ENCODE peak calls at places on chromosomes 5 and 9, in nine cellular contexts. E is psoas muscle; K is stimulated activated CD4-positive, alpha-beta T cell treated with anti-CD3 and anti-CD28 coated beads, Interleukin-15, amount 100 ng/mL, for 1 hour; B is central memory CD8-positive, alpha-beta T cell; A is T-cell; V is omental fat pad; W is effector memory CD8-positive, alpha-beta T cell; I is H9; O is left lung. U is an unnamed sample.

GRCh38 chr5:76305264-76305663 is 97.8 kb upstream of the IQGAP2 start:
- DNase-seq in E (no peak), K (no peak), B (no peak), A (no peak), V (no peak), W (no peak), I (no peak), O (no peak), U (no peak)

GRCh38 chr9:112838342-112838741 is 52.3 kb downstream of the SLC46A2 start:
- DNase-seq in E (no peak), K (no peak), B (no peak), A (no peak), V (no peak), W (no peak), I (no peak), O (no peak), U (no peak)

GRCh38 chr9:115630126-115630840 is 512.3 kb upstream of the TNC start:
- DNase-seq in E (no peak), K (no peak), B (no peak), A (no peak), V (no peak), W (no peak), I (no peak), O (no peak), U (no peak)

GRCh38 chr5:446066-446725 is 3.2 kb downstream of the EXOC3 start:
- DNase-seq in E (no peak), K (no peak), B (no peak), A (no peak), V (no peak), W (no peak), I (peak; percentile 12), O (no peak), U (no peak)

GRCh38 chr5:149217096-149217801 is 54.4 kb upstream of the AFAP1L1 start:
- DNase-seq in E (no peak), K (no peak), B (no peak), A (no peak), V (no peak), W (no peak), I (no peak), O (no peak), U (no peak)

GRCh38 chr9:456365-456764 is 241.7 kb downstream of the DOCK8 start:
- DNase-seq in E (no peak), K (no peak), B (no peak), A (no peak), V (no peak), W (no peak), I (no peak), O (no peak), U (peak; percentile 53)

GRCh38 chr5:105812356-105812755 is 1858.4 kb downstream of the EFNA5 start:
- DNase-seq in E (no peak), K (no peak), B (no peak), A (no peak), V (no peak), W (no peak), I (no peak), O (no peak), U (no peak)

GRCh38 chr9:89007568-89007967 is 16.3 kb downstream of the S1PR3 start:
- DNase-seq in E (no peak), K (no peak), B (no peak), A (no peak), V (no peak), W (no peak), I (no peak), O (no peak), U (no peak)

GRCh38 chr5:106637275-106637674 is 1033.5 kb downstream of the EFNA5 start:
- DNase-seq in E (no peak), K (no peak), B (no peak), A (no peak), V (no peak), W (no peak), I (no peak), O (no peak), U (no peak)

GRCh38 chr5:116045821-116046220 is 13.5 kb downstream of the ARL14EPL start:
- DNase-seq in E (no peak), K (no peak), B (no peak), A (no peak), V (no peak), W (no peak), I (no peak), O (no peak), U (no peak)

GRCh38 chr9:116395409-116396037 is 241.9 kb downstream of the PAPPA start:
- DNase-seq in E (no peak), K (no peak), B (no peak), A (no peak), V (no peak), W (no peak), I (no peak), O (no peak), U (no peak)

GRCh38 chr5:547086-547924 is 23.1 kb upstream of the SLC9A3 start:
- DNase-seq in E (peak; percentile 5), K (no peak), B (no peak), A (no peak), V (no peak), W (no peak), I (no peak), O (peak; percentile 69), U (peak; percentile 0)

GRCh38 chr5:141845371-141845821 is 32.8 kb downstream of the PCDH1 start:
- DNase-seq in E (no peak), K (no peak), B (no peak), A (peak; percentile 8), V (no peak), W (no peak), I (peak; percentile 86), O (no peak), U (no peak)

GRCh38 chr5:169567079-169567478 is 16.5 kb upstream of the SPDL1 start:
- DNase-seq in E (no peak), K (no peak), B (no peak), A (no peak), V (no peak), W (no peak), I (peak; percentile 31), O (no peak), U (no peak)

GRCh38 chr5:120083851-120084615 is 380.1 kb upstream of the PRR16 start:
- DNase-seq in E (no peak), K (no peak), B (no peak), A (no peak), V (no peak), W (no peak), I (no peak), O (no peak), U (no peak)

GRCh38 chr5:59246470-59247250 is 646.9 kb downstream of the PDE4D start:
- DNase-seq in E (no peak), K (no peak), B (no peak), A (no peak), V (no peak), W (no peak), I (no peak), O (no peak), U (no peak)

GRCh38 chr5:132260714-132261615 is 3.5 kb downstream of the PDLIM4 start:
- DNase-seq in E (peak; percentile 59), K (no peak), B (no peak), A (no peak), V (peak; percentile 78), W (no peak), I (peak; percentile 25), O (no peak), U (peak; percentile 66)

GRCh38 chr5:130136300-130136699 is 232.0 kb downstream of the CHSY3 start:
- DNase-seq in E (no peak), K (no peak), B (no peak), A (no peak), V (no peak), W (no peak), I (no peak), O (no peak), U (no peak)

GRCh38 chr9:133582501-133583045 is 26.6 kb downstream of the FAM163B start:
- DNase-seq in E (no peak), K (no peak), B (no peak), A (no peak), V (no peak), W (no peak), I (no peak), O (peak; percentile 46), U (no peak)

GRCh38 chr9:134983094-134983493 is 65.4 kb upstream of the FCN1 start:
- DNase-seq in E (peak; percentile 30), K (no peak), B (no peak), A (no peak), V (no peak), W (no peak), I (peak; percentile 90), O (peak; percentile 90), U (no peak)

GRCh38 chr5:173915310-173916005 is 27.3 kb downstream of the CPEB4 start:
- DNase-seq in E (no peak), K (no peak), B (no peak), A (no peak), V (no peak), W (no peak), I (no peak), O (no peak), U (no peak)

GRCh38 chr9:20702565-20702964 is 18.5 kb downstream of the FOCAD start:
- DNase-seq in E (no peak), K (no peak), B (no peak), A (no peak), V (no peak), W (no peak), I (no peak), O (no peak), U (no peak)

GRCh38 chr9:128735373-128735772 is 11.4 kb upstream of the ZDHHC12 start:
- DNase-seq in E (no peak), K (no peak), B (no peak), A (no peak), V (no peak), W (no peak), I (no peak), O (no peak), U (peak; percentile 57)

GRCh38 chr5:1666812-1667588 is 132.6 kb downstream of the MRPL36 start:
- DNase-seq in E (no peak), K (no peak), B (no peak), A (peak; percentile 51), V (no peak), W (peak; percentile 32), I (peak; percentile 81), O (no peak), U (peak; percentile 82)

GRCh38 chr9:3751125-3751758 is 225.4 kb upstream of the RFX3 start:
- DNase-seq in E (no peak), K (no peak), B (no peak), A (no peak), V (no peak), W (no peak), I (no peak), O (no peak), U (no peak)

GRCh38 chr9:5493597-5494511 is 16.5 kb upstream of the PDCD1LG2 start:
- DNase-seq in E (no peak), K (no peak), B (no peak), A (no peak), V (no peak), W (no peak), I (no peak), O (no peak), U (no peak)

GRCh38 chr9:131125038-131125287 is 423 bp upstream of the NUP214 start:
- DNase-seq in E (no peak), K (no peak), B (no peak), A (no peak), V (no peak), W (no peak), I (no peak), O (no peak), U (no peak)

GRCh38 chr5:138985256-138985655 is 110.1 kb upstream of the LRRTM2 start:
- DNase-seq in E (no peak), K (no peak), B (no peak), A (no peak), V (no peak), W (no peak), I (no peak), O (no peak), U (no peak)

GRCh38 chr9:35783418-35783817 is 8.0 kb upstream of the NPR2 start:
- DNase-seq in E (no peak), K (no peak), B (no peak), A (no peak), V (no peak), W (no peak), I (no peak), O (no peak), U (no peak)

GRCh38 chr9:101093620-101094019 is 65.1 kb downstream of the PLPPR1 start:
- DNase-seq in E (no peak), K (no peak), B (no peak), A (no peak), V (no peak), W (no peak), I (no peak), O (no peak), U (no peak)